ENCODE peak calls at places on chromosome 2, in six cellular contexts. E is fibroblast of the aortic adventitia, X is PC-3, B is epithelial cell of proximal tubule, S is AG10803, T is mucosa of descending colon. L is an unnamed sample.

GRCh38 chr2:190354003-190354690 is 10.8 kb downstream of the INPP1 start:
- DNase-seq in S (peak; percentile 59), B (no peak), X (no peak), E (peak; percentile 35), T (no peak), L (no peak)

GRCh38 chr2:162520959-162521358 is 177.0 kb downstream of the GCA start:
- DNase-seq in X (no peak), B (peak; percentile 16), S (no peak), E (no peak), T (no peak), L (no peak)

GRCh38 chr2:113068706-113069485 is 1.1 kb downstream of the IL1F10 start:
- DNase-seq in S (peak; percentile 22), E (peak; percentile 21), T (no peak), B (no peak), X (peak; percentile 93), L (no peak)

GRCh38 chr2:75561566-75562512 is 1.1 kb upstream of the EVA1A start:
- DNase-seq in X (peak; percentile 26), B (no peak), T (no peak), E (no peak), S (peak; percentile 55), L (no peak)

GRCh38 chr2:3099860-3100234 is 277.8 kb downstream of the EIPR1 start:
- DNase-seq in E (no peak), S (no peak), X (no peak), T (no peak), B (no peak), L (no peak)

GRCh38 chr2:205609036-205609607 is 73.2 kb upstream of the NRP2 start:
- DNase-seq in B (no peak), S (peak; percentile 20), T (no peak), E (no peak), X (no peak), L (peak; percentile 31)

GRCh38 chr2:229922449-229923386 is at the start of gene FBXO36:
- DNase-seq in X (peak; percentile 71), B (no peak), E (peak; percentile 48), T (peak; percentile 93), S (peak; percentile 48), L (peak; percentile 21)

GRCh38 chr2:156803243-156803642 is 367.1 kb downstream of the GPD2 start:
- DNase-seq in T (peak; percentile 27), S (no peak), X (no peak), E (no peak), B (no peak), L (no peak)

GRCh38 chr2:47173986-47174730 is 19.1 kb upstream of the STPG4 start:
- DNase-seq in T (no peak), E (no peak), S (no peak), X (no peak), B (no peak), L (no peak)

GRCh38 chr2:189516546-189516945 is 64.0 kb downstream of the SLC40A1 start:
- DNase-seq in X (no peak), S (no peak), B (no peak), T (no peak), E (peak; percentile 32), L (no peak)

GRCh38 chr2:114753145-114753544 is 310.7 kb downstream of the DPP10 start:
- DNase-seq in T (no peak), E (no peak), S (no peak), B (no peak), X (no peak), L (no peak)

GRCh38 chr2:177171418-177171865 is 41.2 kb upstream of the HNRNPA3 start:
- DNase-seq in B (no peak), S (no peak), E (peak; percentile 22), X (peak; percentile 48), T (no peak), L (no peak)

GRCh38 chr2:140316345-140316744 is 1536.2 kb upstream of the NXPH2 start:
- DNase-seq in X (no peak), T (no peak), E (no peak), S (no peak), B (no peak), L (no peak)

GRCh38 chr2:241774419-241775222 is 2.0 kb upstream of the GAL3ST2 start:
- DNase-seq in E (peak; percentile 66), X (peak; percentile 38), B (no peak), S (peak; percentile 72), T (peak; percentile 86), L (peak; percentile 12)

GRCh38 chr2:152573168-152573567 is 144.1 kb downstream of the PRPF40A start:
- DNase-seq in E (peak; percentile 39), B (peak; percentile 79), S (peak; percentile 82), T (no peak), X (peak; percentile 53), L (no peak)

GRCh38 chr2:20012282-20013060 is at the start of gene MATN3:
- DNase-seq in E (peak; percentile 35), X (peak; percentile 59), S (peak; percentile 53), T (peak; percentile 63), B (no peak), L (no peak)

GRCh38 chr2:449246-450067 is 161.6 kb upstream of the ALKAL2 start:
- DNase-seq in S (no peak), T (no peak), E (no peak), X (peak; percentile 25), B (no peak), L (no peak)

GRCh38 chr2:100730290-100730868 is 89.6 kb upstream of the NPAS2 start:
- DNase-seq in E (peak; percentile 85), S (peak; percentile 77), X (peak; percentile 88), B (no peak), T (peak; percentile 81), L (peak; percentile 47)

GRCh38 chr2:246489-247145 is 17.2 kb downstream of the SH3YL1 start:
- DNase-seq in S (peak; percentile 64), X (peak; percentile 79), T (no peak), E (peak; percentile 85), B (no peak), L (peak; percentile 42)

GRCh38 chr2:76953733-76954347 is 568.3 kb downstream of the LRRTM4 start:
- DNase-seq in S (peak; percentile 1), X (peak; percentile 61), E (no peak), B (peak; percentile 7), T (no peak), L (peak; percentile 0)

GRCh38 chr2:56184500-56184996 is 758 bp downstream of the CCDC85A start:
- DNase-seq in B (no peak), X (peak; percentile 41), S (no peak), E (no peak), T (peak; percentile 31), L (no peak)

GRCh38 chr2:241722896-241723454 is 11.5 kb upstream of the D2HGDH start:
- DNase-seq in T (no peak), B (no peak), X (no peak), S (no peak), E (no peak), L (no peak)

GRCh38 chr2:131155208-131155855 is 50.2 kb downstream of the PLEKHB2 start:
- DNase-seq in B (no peak), E (no peak), X (no peak), S (no peak), T (no peak), L (no peak)

GRCh38 chr2:36951574-36951973 is 14.8 kb downstream of the STRN start:
- DNase-seq in T (no peak), S (no peak), B (no peak), E (peak; percentile 8), X (peak; percentile 79), L (no peak)

GRCh38 chr2:141582213-141582612 is 548.6 kb downstream of the LRP1B start:
- DNase-seq in E (no peak), T (no peak), B (no peak), S (no peak), X (no peak), L (no peak)

GRCh38 chr2:85601771-85602475 is 575 bp downstream of the TMEM150A start:
- DNase-seq in T (peak; percentile 81), S (peak; percentile 60), E (peak; percentile 63), X (peak; percentile 41), B (no peak), L (no peak)

GRCh38 chr2:85599468-85600234 is 2.8 kb downstream of the TMEM150A start:
- DNase-seq in B (no peak), T (peak; percentile 30), X (no peak), S (no peak), E (no peak), L (no peak)

GRCh38 chr2:85600235-85600575 is 2.3 kb downstream of the TMEM150A start:
- DNase-seq in T (no peak), S (no peak), E (no peak), X (no peak), B (no peak), L (no peak)

GRCh38 chr2:85602476-85603234 is at the start of gene TMEM150A:
- DNase-seq in E (peak; percentile 85), T (peak; percentile 96), B (no peak), X (peak; percentile 91), S (peak; percentile 86), L (no peak)

DNA sequence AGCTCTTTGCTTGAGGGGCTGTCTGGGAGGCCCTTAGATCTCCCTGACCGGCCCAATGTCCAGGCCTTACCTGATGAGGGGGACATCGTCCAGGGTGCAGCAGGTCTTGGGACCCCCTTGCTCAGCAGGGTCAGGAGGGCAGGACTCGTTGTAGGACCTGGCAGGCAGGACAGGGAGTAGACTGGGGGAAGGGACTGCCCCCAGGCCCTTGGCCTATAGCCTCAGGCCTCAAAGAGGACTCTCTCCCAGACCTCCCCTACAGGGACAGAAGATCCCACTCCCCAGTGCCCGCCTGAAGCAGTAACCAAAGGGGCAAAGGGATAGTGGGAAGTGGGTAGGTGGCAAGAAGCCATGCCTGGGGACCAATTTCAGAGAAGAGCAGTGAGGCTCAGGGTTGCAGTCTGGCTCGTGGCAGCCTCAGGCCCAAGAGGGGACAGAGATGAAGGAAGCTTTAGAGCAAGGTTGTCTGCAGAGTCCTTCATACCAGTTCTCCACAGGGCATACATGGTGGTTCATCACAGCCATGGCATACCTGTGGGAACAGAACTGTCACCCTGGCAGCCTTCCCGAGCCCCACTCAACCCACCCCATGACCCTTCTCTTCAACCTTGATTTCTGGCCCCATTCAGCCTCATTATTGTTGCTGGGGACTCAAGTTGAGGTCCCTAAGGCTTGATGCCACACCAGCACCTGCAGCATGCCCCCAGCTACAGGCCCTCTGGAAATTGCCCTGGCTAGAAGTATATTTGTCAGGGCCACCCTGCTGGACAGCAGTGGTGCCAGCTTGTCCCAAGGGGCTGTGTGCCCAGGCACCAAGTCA is 1.3 kb downstream of the TMEM150A start:
- DNase-seq in X (no peak), S (no peak), E (no peak), T (peak; percentile 37), B (no peak), L (no peak)
- H3K4me3 ChIP-seq in X (peak overlapping the region; percentile 79), S (peak overlapping the region; percentile 79), E (peak overlapping the region; percentile 99), T (no peak overlapping the region), B (peak overlapping the region; percentile 83), L (peak overlapping the region; percentile 70)

GRCh38 chr2:99035920-99036319 is 99.9 kb upstream of the CRACDL start:
- DNase-seq in T (no peak), S (no peak), E (peak; percentile 4), B (no peak), X (peak; percentile 8), L (no peak)
- TF ChIP-seq CTCF in T (no peak), S (no peak), E (no peak), B (no peak), X (peak; percentile 31), L (no peak)

DNA sequence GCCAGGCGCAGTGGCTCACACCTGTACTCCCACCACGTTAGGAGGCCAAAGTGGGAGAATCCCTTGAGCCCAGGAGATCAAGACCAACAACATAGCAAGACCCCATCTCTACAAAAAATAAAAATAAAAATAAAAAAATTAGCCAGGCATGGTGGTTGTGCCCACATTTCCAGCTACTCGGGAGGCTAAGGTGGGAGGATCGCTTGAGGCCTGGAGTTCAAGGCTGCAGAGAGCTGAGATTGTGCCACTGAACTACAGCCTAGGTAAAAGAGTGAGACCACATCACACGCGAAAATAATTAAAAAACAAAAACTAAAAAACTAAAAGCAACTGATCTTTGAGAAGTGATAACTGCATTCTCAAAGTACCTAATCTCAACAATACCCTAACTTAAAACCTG is 1.8 kb downstream of the C2orf76 start:
- DNase-seq in B (no peak), E (no peak), X (no peak), T (no peak), S (no peak), L (no peak)
- H3K4me3 ChIP-seq in B (peak overlapping the region; percentile 84), E (no peak overlapping the region), X (no peak overlapping the region), T (no peak overlapping the region), S (no peak overlapping the region), L (no peak overlapping the region)

GRCh38 chr2:62215306-62216064 is 19.6 kb downstream of the B3GNT2 start:
- DNase-seq in T (no peak), X (no peak), E (no peak), B (no peak), S (no peak), L (no peak)
- TF ChIP-seq CTCF in T (no peak), X (no peak), E (no peak), B (peak; percentile 11), S (no peak), L (no peak)